ENCODE peak calls at places on chromosomes 3 and 15, in four cellular contexts. O is WTC11, A is HEK293T, Z is H1. H is an unnamed sample.

GRCh38 chr3:14177580-14178246 is 688 bp downstream of the XPC start:
- DNase-seq in Z (no peak), A (no peak), O (no peak), H (no peak)

GRCh38 chr15:35038655-35039534 is 46.2 kb downstream of the NANOGP8 start:
- DNase-seq in Z (no peak), O (no peak), A (no peak), H (no peak)

GRCh38 chr15:55774113-55774970 is 31.4 kb upstream of the PRTG start:
- DNase-seq in A (peak), Z (no peak), O (peak), H (peak)

GRCh38 chr3:41117398-41117870 is 81.9 kb upstream of the CTNNB1 start:
- DNase-seq in O (no peak), A (no peak), Z (no peak), H (peak)

GRCh38 chr3:45881031-45882022 is 5.0 kb upstream of the CCR9 start:
- DNase-seq in A (no peak), O (no peak), Z (no peak), H (peak)

GRCh38 chr15:84888639-84889038 is 4.2 kb downstream of the SLC28A1 start:
- DNase-seq in O (no peak), A (no peak), Z (no peak), H (no peak)

GRCh38 chr15:59191855-59192237 is 14.8 kb upstream of the LDHAL6B start:
- DNase-seq in Z (no peak), O (no peak), A (no peak), H (no peak)

GRCh38 chr3:58102976-58103447 is 94.8 kb downstream of the FLNB start:
- DNase-seq in Z (no peak), O (no peak), A (no peak), H (no peak)

GRCh38 chr3:94862703-94863102 is 799.8 kb downstream of the NSUN3 start:
- DNase-seq in O (peak), Z (no peak), A (peak), H (peak)

GRCh38 chr3:138118863-138119766 is 3.7 kb upstream of the DZIP1L start:
- DNase-seq in O (peak), A (peak), Z (no peak), H (peak)

GRCh38 chr3:23004971-23005370 is 198.2 kb upstream of the UBE2E2 start:
- DNase-seq in O (no peak), A (no peak), Z (no peak), H (no peak)

DNA sequence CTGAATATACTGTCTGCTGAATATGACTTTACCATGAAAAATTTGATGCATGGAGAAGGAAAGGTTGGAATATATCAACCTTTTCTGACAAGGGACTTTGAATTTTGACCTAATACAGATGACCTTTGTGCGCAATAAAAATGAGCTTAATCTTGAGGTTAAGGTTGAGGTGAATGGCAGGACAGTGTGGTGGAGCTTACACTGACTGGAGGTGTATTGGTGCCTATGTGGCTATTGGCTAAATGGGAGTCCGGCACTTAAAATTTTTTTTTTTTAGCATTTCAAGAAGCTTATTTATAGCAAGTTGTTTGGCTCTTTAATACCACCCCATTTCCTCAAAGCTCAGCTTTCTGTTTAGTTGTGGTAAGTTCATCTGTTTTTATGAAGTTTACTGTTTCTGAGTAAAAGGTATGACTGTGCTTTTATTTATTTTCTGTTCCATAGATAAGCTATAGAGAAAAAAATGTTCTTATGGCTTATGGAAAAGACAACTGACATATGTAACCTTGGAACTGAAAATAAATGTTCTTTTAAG is 15.2 kb downstream of the CDIN1 start:
- DNase-seq in O (no peak), A (no peak), Z (no peak), H (no peak)
- TF ChIP-seq SP1 in O (no peak), A (no peak), Z (no peak), H (no peak)

GRCh38 chr3:110528305-110529121 is 543.1 kb upstream of the NECTIN3 start:
- DNase-seq in A (no peak), O (no peak), Z (no peak), H (peak)

GRCh38 chr3:110533089-110533488 is 538.5 kb upstream of the NECTIN3 start:
- DNase-seq in Z (no peak), O (no peak), A (no peak), H (no peak)

GRCh38 chr3:110526732-110527727 is 544.6 kb upstream of the NECTIN3 start:
- DNase-seq in A (no peak), O (no peak), Z (no peak), H (peak)

GRCh38 chr3:110530902-110531301 is 540.7 kb upstream of the NECTIN3 start:
- DNase-seq in O (no peak), Z (no peak), A (no peak), H (no peak)
- TF ChIP-seq SP1 in O (no peak), Z (no peak), A (no peak), H (no peak)

GRCh38 chr3:189942948-189943347 is 177.7 kb downstream of the P3H2 start:
- DNase-seq in A (no peak), O (no peak), Z (no peak), H (no peak)

GRCh38 chr3:189937302-189938255 is 183.1 kb downstream of the P3H2 start:
- DNase-seq in A (no peak), Z (no peak), O (no peak), H (no peak)

GRCh38 chr3:189941679-189942078 is 179.0 kb downstream of the P3H2 start:
- DNase-seq in Z (no peak), O (no peak), A (no peak), H (no peak)

GRCh38 chr3:189944285-189945145 is 176.2 kb downstream of the P3H2 start:
- DNase-seq in Z (no peak), O (no peak), A (no peak), H (no peak)

GRCh38 chr3:189941125-189941524 is 179.6 kb downstream of the P3H2 start:
- DNase-seq in A (no peak), O (no peak), Z (no peak), H (no peak)
- TF ChIP-seq SP1 in A (no peak), O (no peak), Z (no peak), H (no peak)

GRCh38 chr3:66496731-66497130 is 4.1 kb downstream of the LRIG1 start:
- DNase-seq in A (no peak), O (no peak), Z (no peak), H (no peak)
- TF ChIP-seq SP1 in A (no peak), O (no peak), Z (no peak), H (no peak)